ENCODE peak calls at places on chromosomes 2 and 18, in five cellular contexts. W is Calu3, Y is A549, X is IMR-90, Z is left ventricle myocardium inferior. I is an unnamed sample.

GRCh38 chr18:26948703-26949102 is 83.2 kb upstream of the AQP4 start:
- DNase-seq in W (no peak), Y (no peak), X (no peak), Z (no peak), I (no peak)

GRCh38 chr2:225073198-225073597 is 30.9 kb upstream of the DOCK10 start:
- DNase-seq in W (no peak), Y (no peak), X (no peak), Z (no peak), I (no peak)

GRCh38 chr2:64203131-64204005 is 59.1 kb upstream of the PELI1 start:
- DNase-seq in W (no peak), Y (no peak), X (peak; percentile 59), Z (no peak), I (no peak)

GRCh38 chr2:240165638-240166037 is 25.2 kb upstream of the OTOS start:
- DNase-seq in W (no peak), Y (no peak), X (no peak), Z (no peak), I (no peak)

GRCh38 chr2:230439590-230439989 is 23.6 kb downstream of the SP100 start:
- DNase-seq in W (no peak), Y (no peak), X (no peak), Z (no peak), I (no peak)

GRCh38 chr2:168132389-168132788 is 115.0 kb downstream of the STK39 start:
- DNase-seq in W (no peak), Y (no peak), X (no peak), Z (no peak), I (no peak)

GRCh38 chr2:42338567-42339190 is 22.3 kb downstream of the COX7A2L start:
- DNase-seq in W (no peak), Y (no peak), X (no peak), Z (no peak), I (no peak)

GRCh38 chr2:38352336-38352735 is 24.7 kb downstream of the ATL2 start:
- DNase-seq in W (no peak), Y (no peak), X (no peak), Z (no peak), I (no peak)

GRCh38 chr2:53476800-53477199 is 290.8 kb upstream of the CHAC2 start:
- DNase-seq in W (peak; percentile 46), Y (no peak), X (no peak), Z (no peak), I (no peak)

GRCh38 chr2:111119004-111119846 is 1.5 kb upstream of the BCL2L11 start:
- DNase-seq in W (no peak), Y (no peak), X (no peak), Z (peak; percentile 28), I (no peak)

GRCh38 chr2:19256239-19256638 is 102.2 kb downstream of the OSR1 start:
- DNase-seq in W (no peak), Y (peak; percentile 19), X (peak; percentile 98), Z (no peak), I (no peak)

GRCh38 chr2:20378891-20379519 is 28.4 kb upstream of the PUM2 start:
- DNase-seq in W (peak; percentile 83), Y (peak; percentile 78), X (peak; percentile 86), Z (peak; percentile 86), I (no peak)

DNA sequence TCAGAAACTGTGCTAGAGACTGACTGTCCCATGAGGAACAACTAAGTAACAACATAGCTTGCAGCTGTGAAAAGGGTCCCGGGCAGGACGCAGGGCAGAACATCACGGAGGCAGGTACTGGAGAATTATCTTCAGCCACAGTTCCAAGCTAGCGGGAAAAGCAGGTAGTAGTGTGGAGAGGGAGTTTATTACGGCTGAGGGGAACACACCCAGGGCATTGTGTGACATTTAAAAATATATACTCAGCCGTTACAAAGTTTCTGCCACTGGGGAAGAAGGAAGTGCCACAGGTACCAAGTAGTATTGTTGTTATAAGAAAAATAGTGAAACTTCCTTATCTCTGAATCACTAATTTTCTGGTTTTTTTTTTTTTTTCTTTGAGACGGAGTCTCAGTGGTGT is 179.6 kb downstream of the LAMA1 start:
- DNase-seq in W (no peak), Y (no peak), X (no peak), Z (no peak), I (no peak)
- TF ChIP-seq CTCF in W (no peak), Y (no peak), X (no peak), Z (no peak), I (no peak)

GRCh38 chr2:133262888-133263287 is 305.4 kb downstream of the NCKAP5 start:
- DNase-seq in W (peak; percentile 10), Y (peak; percentile 35), X (no peak), Z (no peak), I (no peak)
- TF ChIP-seq CTCF in W (no peak), Y (peak; percentile 57), X (peak; percentile 50), Z (peak; percentile 24), I (no peak)

DNA sequence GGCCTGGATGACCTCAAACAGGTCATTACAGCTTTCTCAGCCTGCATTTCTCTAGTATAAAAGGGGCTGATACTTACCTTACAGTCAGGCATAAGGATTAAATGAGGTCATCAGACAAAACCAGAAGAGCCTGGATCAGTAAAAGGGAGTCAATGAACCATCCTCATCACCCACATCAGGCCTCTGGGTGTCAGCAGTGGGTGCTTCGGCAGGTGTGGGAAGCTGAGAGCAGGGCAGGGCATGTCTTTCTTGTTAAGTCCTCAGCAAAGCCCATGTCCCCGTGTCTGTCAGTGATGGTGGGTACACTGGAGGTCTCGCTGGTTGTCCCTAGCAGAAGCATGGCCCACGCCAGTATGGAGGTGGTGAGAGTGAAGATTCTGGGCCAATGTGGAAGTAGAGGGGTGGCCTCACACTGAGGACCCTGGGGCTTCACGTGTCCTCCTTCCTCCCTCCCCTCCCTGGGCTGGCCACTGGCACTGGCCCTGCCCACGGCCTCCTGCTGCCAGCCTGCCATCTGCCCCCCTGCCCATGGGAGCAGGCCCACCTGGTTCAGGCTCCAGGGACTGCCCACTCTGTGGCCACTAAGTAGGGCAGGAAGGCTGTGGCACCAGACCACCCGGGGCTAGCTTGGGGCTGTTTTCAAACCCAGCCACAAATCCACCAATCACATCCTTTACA is 4.4 kb downstream of the ADRA2B start:
- DNase-seq in W (no peak), Y (no peak), X (no peak), Z (peak; percentile 11), I (peak; percentile 21)
- TF ChIP-seq CTCF in W (no peak), Y (no peak), X (no peak), Z (no peak), I (no peak)

GRCh38 chr18:8847900-8848299 is 142.5 kb downstream of the MTCL1 start:
- DNase-seq in W (no peak), Y (no peak), X (no peak), Z (peak; percentile 50), I (no peak)
- TF ChIP-seq CTCF in W (no peak), Y (no peak), X (no peak), Z (no peak), I (no peak)

GRCh38 chr2:192286093-192286701 is 91.5 kb upstream of the TMEFF2 start:
- DNase-seq in W (no peak), Y (peak; percentile 53), X (peak; percentile 63), Z (no peak), I (no peak)
- TF ChIP-seq CTCF in W (no peak), Y (peak; percentile 52), X (peak; percentile 76), Z (peak; percentile 31), I (no peak)